ENCODE peak calls at places on chromosomes 12 and 14, in seven cellular contexts. M, S, E, J, X, T and G are unnamed samples. For H3K4me1, the result is how much of the 10 kb centered on the place peaks cover.

GRCh38 chr12:123041042-123041531 is 60.6 kb downstream of the ARL6IP4 start:
- DNase-seq in M (no peak), S (no peak), E (no peak), J (no peak), X (no peak), T (peak), G (no peak)

GRCh38 chr14:67270933-67271332 is 29.7 kb downstream of the PALS1 start:
- DNase-seq in M (no peak), S (no peak), E (no peak), J (no peak), X (no peak), T (no peak), G (no peak)

GRCh38 chr12:26125451-26126339 is 858 bp upstream of the BHLHE41 start:
- DNase-seq in M (no peak), S (peak), E (peak), J (peak), X (peak), T (peak), G (peak)

GRCh38 chr12:99600388-99600787 is 47.2 kb upstream of the GARIN6 start:
- DNase-seq in M (no peak), S (no peak), E (no peak), J (no peak), X (no peak), T (no peak), G (no peak)

GRCh38 chr12:123150273-123150803 is 552 bp downstream of the PITPNM2 start:
- DNase-seq in M (peak), S (no peak), E (no peak), J (peak), X (peak), T (peak), G (no peak)

GRCh38 chr12:124392991-124393790 is 98.3 kb downstream of the RFLNA start:
- DNase-seq in M (no peak), S (peak), E (no peak), J (peak), X (peak), T (no peak), G (no peak)

GRCh38 chr14:93150227-93151206 is 34.2 kb downstream of the MOAP1 start:
- DNase-seq in M (no peak), S (no peak), E (no peak), J (no peak), X (peak), T (no peak), G (no peak)

GRCh38 chr14:79465651-79466050 is 745.7 kb downstream of the DIO2 start:
- DNase-seq in M (no peak), S (no peak), E (no peak), J (no peak), X (no peak), T (no peak), G (no peak)

GRCh38 chr14:71908141-71908540 is 24.1 kb upstream of the RGS6 start:
- DNase-seq in M (no peak), S (no peak), E (no peak), J (no peak), X (no peak), T (no peak), G (no peak)

GRCh38 chr12:11026118-11026517 is 3.7 kb upstream of the TAS2R19 start:
- DNase-seq in M (no peak), S (no peak), E (peak), J (no peak), X (no peak), T (no peak), G (no peak)

GRCh38 chr14:99035268-99035667 is 236.7 kb downstream of the BCL11B start:
- DNase-seq in M (no peak), S (peak), E (no peak), J (peak), X (peak), T (no peak), G (no peak)

GRCh38 chr12:77435446-77436091 is 370.2 kb upstream of the E2F7 start:
- DNase-seq in M (no peak), S (no peak), E (no peak), J (no peak), X (no peak), T (no peak), G (no peak)

GRCh38 chr14:86787782-86788181 is 1205.2 kb downstream of the GALC start:
- DNase-seq in M (no peak), S (no peak), E (no peak), J (no peak), X (no peak), T (peak), G (no peak)

GRCh38 chr14:27006520-27006919 is 408.7 kb upstream of the NOVA1 start:
- DNase-seq in M (no peak), S (no peak), E (no peak), J (no peak), X (no peak), T (no peak), G (no peak)

GRCh38 chr12:65818454-65819382 is 5.6 kb upstream of the HMGA2 start:
- DNase-seq in M (no peak), S (no peak), E (no peak), J (no peak), X (no peak), T (no peak), G (no peak)

GRCh38 chr12:95169368-95169767 is 47.9 kb downstream of the FGD6 start:
- DNase-seq in M (no peak), S (no peak), E (no peak), J (no peak), X (no peak), T (no peak), G (no peak)

GRCh38 chr12:130768120-130768519 is 52.0 kb upstream of the RIMBP2 start:
- DNase-seq in M (no peak), S (no peak), E (no peak), J (no peak), X (no peak), T (no peak), G (no peak)

GRCh38 chr14:94051115-94051514 is 25.0 kb downstream of the OTUB2 start:
- DNase-seq in M (no peak), S (peak), E (no peak), J (no peak), X (no peak), T (no peak), G (no peak)

GRCh38 chr12:127401005-127401404 is 866.0 kb upstream of the TMEM132C start:
- DNase-seq in M (no peak), S (no peak), E (no peak), J (no peak), X (no peak), T (no peak), G (no peak)

GRCh38 chr12:25249951-25250738 is 584 bp downstream of the KRAS start:
- DNase-seq in M (peak), S (peak), E (peak), J (peak), X (peak), T (peak), G (peak)

GRCh38 chr12:16515666-16516065 is 90.3 kb downstream of the LMO3 start:
- DNase-seq in M (no peak), S (no peak), E (no peak), J (no peak), X (no peak), T (no peak), G (no peak)

GRCh38 chr12:95195122-95195521 is 22.1 kb downstream of the FGD6 start:
- DNase-seq in M (no peak), S (no peak), E (no peak), J (no peak), X (no peak), T (no peak), G (no peak)

GRCh38 chr12:132807295-132808222 is 21.1 kb downstream of the GOLGA3 start:
- DNase-seq in M (no peak), S (no peak), E (no peak), J (no peak), X (no peak), T (no peak), G (no peak)

GRCh38 chr14:49553892-49554291 is 32.3 kb downstream of the RPS29 start:
- DNase-seq in M (no peak), S (no peak), E (no peak), J (no peak), X (no peak), T (no peak), G (no peak)

GRCh38 chr12:25364529-25365339 is 114.0 kb upstream of the KRAS start:
- DNase-seq in M (no peak), S (no peak), E (peak), J (no peak), X (no peak), T (no peak), G (no peak)

GRCh38 chr12:124716208-124717141 is 147.2 kb downstream of the SCARB1 start:
- DNase-seq in M (no peak), S (peak), E (no peak), J (no peak), X (no peak), T (no peak), G (no peak)

GRCh38 chr12:80627773-80628172 is 79.7 kb upstream of the MYF6 start:
- DNase-seq in M (no peak), S (no peak), E (no peak), J (no peak), X (no peak), T (no peak), G (no peak)

GRCh38 chr12:31005256-31005943 is 68.3 kb upstream of the DDX11 start:
- DNase-seq in M (no peak), S (no peak), E (no peak), J (no peak), X (no peak), T (no peak), G (no peak)

GRCh38 chr12:131673519-131674265 is 37.2 kb upstream of the SFSWAP start:
- DNase-seq in M (no peak), S (no peak), E (no peak), J (no peak), X (no peak), T (no peak), G (no peak)

GRCh38 chr14:35144029-35144428 is 21.7 kb downstream of the PRORP start:
- DNase-seq in M (no peak), S (no peak), E (no peak), J (no peak), X (no peak), T (no peak), G (no peak)

GRCh38 chr14:36664322-36665193 is 2.9 kb downstream of the PAX9 start:
- DNase-seq in M (no peak), S (no peak), E (no peak), J (no peak), X (no peak), T (no peak), G (no peak)

GRCh38 chr12:120249875-120250795 is 15.4 kb downstream of the PXN start:
- DNase-seq in M (peak), S (no peak), E (no peak), J (peak), X (no peak), T (no peak), G (peak)
- H3K4me1 ChIP-seq in M (half or more), S (under half), E (under half), J (half or more), X (under half), T (under half), G (half or more)

GRCh38 chr12:14395059-14395778 is 29.7 kb downstream of the ATF7IP start:
- DNase-seq in M (no peak), S (no peak), E (no peak), J (no peak), X (no peak), T (no peak), G (no peak)
- H3K4me3 ChIP-seq in M (no peak), S (no peak), E (no peak), J (no peak), X (peak), T (no peak), G (peak)

GRCh38 chr12:46449856-46450255 is 77.3 kb upstream of the SLC38A2 start:
- DNase-seq in M (no peak), S (no peak), E (no peak), J (no peak), X (no peak), T (no peak), G (no peak)

GRCh38 chr12:46451276-46452021 is 78.9 kb upstream of the SLC38A2 start:
- DNase-seq in M (no peak), S (no peak), E (no peak), J (no peak), X (no peak), T (no peak), G (no peak)

GRCh38 chr12:46449161-46449715 is 76.7 kb upstream of the SLC38A2 start:
- DNase-seq in M (no peak), S (no peak), E (no peak), J (no peak), X (no peak), T (no peak), G (no peak)

GRCh38 chr12:46452061-46452615 is 79.6 kb upstream of the SLC38A2 start:
- DNase-seq in M (no peak), S (no peak), E (no peak), J (no peak), X (no peak), T (no peak), G (no peak)

DNA sequence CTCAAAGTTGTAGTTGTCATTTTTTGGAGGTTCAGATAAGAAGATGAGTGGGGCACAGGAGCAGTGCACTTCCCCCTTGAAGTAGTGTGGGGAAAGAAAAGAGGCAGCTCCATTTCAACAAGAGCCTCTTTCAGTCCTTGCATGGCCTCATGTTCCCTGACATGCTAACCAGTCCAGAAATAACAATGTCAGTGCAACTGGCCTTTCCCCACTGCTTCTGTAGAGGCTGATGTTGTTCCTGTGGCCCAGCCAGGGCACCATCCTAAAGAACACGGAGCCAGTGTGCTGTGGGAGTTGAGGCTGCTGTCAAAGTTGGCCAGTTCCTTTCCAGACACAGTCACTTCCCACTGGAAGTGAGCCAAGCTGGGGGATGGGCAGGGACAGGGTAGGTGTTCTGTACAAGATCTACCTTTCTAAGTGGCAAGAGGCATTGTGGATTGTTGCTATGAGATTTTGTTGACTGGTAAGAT is 77.7 kb upstream of the SLC38A2 start:
- DNase-seq in M (no peak), S (peak), E (no peak), J (peak), X (peak), T (no peak), G (no peak)
- H3K4me1 ChIP-seq in M (under half), S (under half), E (under half), J (under half), X (under half), T (under half), G (under half)

DNA sequence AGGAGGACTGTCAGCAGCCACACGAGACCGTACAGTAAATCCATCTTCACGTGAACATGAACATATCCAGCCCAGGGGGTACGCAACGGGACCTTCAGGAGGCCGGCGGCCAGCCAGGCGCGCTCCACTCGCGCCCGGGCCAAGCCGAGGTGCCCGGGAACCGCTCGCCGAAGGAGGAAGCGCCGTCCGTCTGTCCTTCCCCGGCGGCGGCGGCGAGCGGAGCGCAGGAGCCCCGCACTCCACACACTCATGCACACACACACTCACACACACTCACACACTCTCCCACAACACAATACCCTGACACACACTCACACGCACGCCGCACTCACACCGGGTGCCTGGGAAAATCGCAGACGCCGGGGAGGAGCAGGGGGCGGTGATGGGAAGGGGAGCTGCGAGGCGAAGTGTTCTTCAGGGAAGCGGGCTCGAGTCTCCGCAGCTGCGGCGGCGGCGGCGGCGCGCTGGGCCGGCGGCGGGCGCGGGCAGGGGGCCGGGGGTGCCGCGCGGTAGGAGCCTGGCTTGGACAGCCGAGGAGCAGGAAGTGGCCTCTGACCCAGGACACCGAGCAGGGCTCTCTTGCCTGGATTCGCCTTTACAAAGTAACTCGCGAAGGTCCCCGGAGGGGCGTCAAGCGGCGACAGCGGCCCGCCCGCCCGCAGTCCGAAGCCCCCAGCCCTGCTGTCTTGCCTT is 713 bp downstream of the MDGA2 start:
- DNase-seq in M (no peak), S (no peak), E (no peak), J (no peak), X (no peak), T (no peak), G (no peak)
- H3K4me3 ChIP-seq in M (no peak), S (peak), E (peak), J (no peak), X (peak), T (no peak), G (no peak)

DNA sequence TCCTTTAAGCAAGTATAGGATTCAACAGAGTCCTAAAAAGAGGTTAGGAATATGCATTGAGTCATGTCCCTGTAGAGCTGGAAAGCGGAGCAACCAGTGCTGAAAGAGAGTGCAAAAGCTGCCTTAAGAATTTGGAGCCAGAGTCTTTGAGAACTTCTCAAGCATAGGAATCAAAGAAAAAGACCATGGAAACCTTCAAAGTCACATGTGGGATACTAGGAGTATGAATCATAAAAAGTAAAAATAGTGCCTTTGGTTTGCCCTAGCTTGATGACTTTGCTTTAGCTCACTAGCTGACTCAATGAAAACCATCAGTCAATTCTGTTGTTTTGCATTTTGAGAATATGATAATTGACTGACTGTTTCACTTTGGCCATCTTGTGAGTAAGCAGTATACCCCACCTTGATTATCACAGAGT is 248.4 kb upstream of the KRR1 start:
- DNase-seq in M (no peak), S (no peak), E (no peak), J (no peak), X (no peak), T (no peak), G (no peak)
- H3K4me1 ChIP-seq in M (under half), S (under half), E (under half), J (under half), X (under half), T (under half), G (under half)

DNA sequence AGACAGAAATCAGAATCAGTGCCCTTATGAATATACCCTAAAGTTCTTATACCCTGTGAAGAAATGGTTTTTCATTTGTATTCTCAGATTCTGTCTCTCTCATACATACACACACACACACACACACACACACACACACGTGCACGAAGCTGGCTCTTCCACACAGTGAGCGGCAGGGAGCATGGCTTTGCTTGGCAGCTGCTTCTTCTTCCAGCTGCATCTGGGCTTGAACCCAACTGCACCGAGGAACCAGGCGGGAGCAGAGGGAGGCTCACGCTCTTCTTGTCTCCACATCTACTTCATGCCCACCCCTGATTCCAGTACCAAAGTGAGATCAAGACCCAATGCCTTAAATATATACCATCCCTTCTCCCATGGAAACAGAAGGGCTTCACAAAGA is 19.4 kb downstream of the GRIN2B start:
- DNase-seq in M (no peak), S (no peak), E (no peak), J (no peak), X (no peak), T (no peak), G (no peak)
- H3K4me3 ChIP-seq in M (no peak), S (no peak), E (no peak), J (no peak), X (no peak), T (no peak), G (no peak)

GRCh38 chr12:104275689-104276088 is 27.9 kb upstream of the EID3 start:
- DNase-seq in M (no peak), S (no peak), E (no peak), J (no peak), X (no peak), T (no peak), G (no peak)

GRCh38 chr12:104273503-104273902 is 30.0 kb upstream of the EID3 start:
- DNase-seq in M (no peak), S (no peak), E (no peak), J (no peak), X (no peak), T (no peak), G (no peak)

GRCh38 chr12:104276192-104277131 is 27.1 kb upstream of the EID3 start:
- DNase-seq in M (no peak), S (peak), E (no peak), J (no peak), X (no peak), T (no peak), G (no peak)

GRCh38 chr12:104272938-104273337 is 30.6 kb upstream of the EID3 start:
- DNase-seq in M (no peak), S (no peak), E (no peak), J (no peak), X (no peak), T (no peak), G (no peak)

GRCh38 chr12:104274811-104275210 is 28.7 kb upstream of the EID3 start:
- DNase-seq in M (no peak), S (no peak), E (no peak), J (no peak), X (no peak), T (no peak), G (no peak)
- H3K4me1 ChIP-seq in M (under half), S (under half), E (under half), J (under half), X (under half), T (under half), G (under half)

DNA sequence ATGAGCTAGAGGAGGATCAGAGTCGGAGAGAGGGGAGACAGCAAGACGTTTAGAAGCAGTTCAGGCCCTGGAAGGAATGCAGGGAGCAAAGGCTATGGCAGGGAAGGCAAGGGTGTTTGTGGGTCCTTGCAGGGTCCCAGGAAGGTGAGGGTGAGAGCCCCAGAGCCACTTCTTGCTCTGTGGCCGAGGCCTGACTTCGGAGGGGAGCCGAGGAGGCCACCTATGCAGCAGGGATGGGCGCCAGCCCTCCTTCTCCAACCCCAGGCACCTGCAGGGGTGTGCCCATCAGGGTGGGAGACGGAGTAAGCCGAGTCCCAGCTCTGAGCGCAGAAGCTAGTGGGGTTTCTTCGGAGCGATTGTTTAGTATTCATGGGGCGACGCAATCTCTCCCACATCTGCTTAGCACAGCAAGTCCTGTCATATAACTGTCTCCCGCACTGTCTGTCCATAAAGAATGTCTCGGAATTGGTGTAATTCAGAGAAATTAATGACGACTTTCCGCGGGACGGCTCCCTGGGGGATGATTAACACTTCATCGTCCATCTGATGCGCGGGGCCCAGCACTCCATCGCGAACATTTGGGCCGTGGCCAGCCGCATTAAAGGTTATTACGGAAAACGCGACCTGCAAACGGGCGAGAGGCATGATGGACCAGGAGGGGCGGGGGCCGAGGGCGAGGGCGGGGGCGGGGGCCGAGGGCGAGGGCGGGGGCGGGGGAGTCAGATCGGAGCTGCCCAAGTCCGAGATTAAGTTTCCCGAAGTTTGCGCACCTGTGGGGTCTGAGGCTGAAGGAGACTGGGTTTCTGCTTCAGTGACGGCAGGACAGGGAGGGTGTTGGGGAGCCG is 12.3 kb upstream of the CALCOCO1 start:
- DNase-seq in M (no peak), S (no peak), E (no peak), J (no peak), X (no peak), T (no peak), G (no peak)
- H3K4me3 ChIP-seq in M (no peak), S (no peak), E (peak), J (peak), X (peak), T (no peak), G (peak)